ENCODE peak calls at places on chromosomes 7 and 10, in seven cellular contexts. P is left colon; J is naive B cell; C is CD14-positive monocyte; E is cerebellum; D is HepG2; K is CD4-positive, alpha-beta T cell. A is an unnamed sample.

GRCh38 chr7:68925241-68925640 is 673.0 kb upstream of the AUTS2 start:
- DNase-seq in K (no peak), C (no peak), E (no peak), D (no peak), P (no peak), J (no peak), A (no peak)

GRCh38 chr7:156932006-156932405 is 17.5 kb upstream of the NOM1 start:
- DNase-seq in K (no peak), C (no peak), E (no peak), D (no peak), P (no peak), J (no peak), A (no peak)

GRCh38 chr7:46145412-46145811 is 224.3 kb upstream of the IGFBP3 start:
- DNase-seq in P (no peak), J (no peak), D (peak), K (no peak), E (peak), C (no peak), A (peak)

GRCh38 chr10:49783645-49784044 is 21.5 kb upstream of the OGDHL start:
- DNase-seq in D (no peak), C (no peak), J (no peak), K (no peak), E (no peak), P (no peak), A (no peak)

GRCh38 chr10:102455893-102456471 is 4.6 kb upstream of the C10orf95 start:
- DNase-seq in E (no peak), P (no peak), K (no peak), C (peak), D (no peak), J (no peak), A (no peak)

GRCh38 chr10:20552382-20552781 is 344.7 kb downstream of the NEBL start:
- DNase-seq in P (no peak), D (no peak), J (no peak), E (no peak), K (no peak), C (no peak), A (no peak)

GRCh38 chr10:87865201-87866025 is 2.0 kb downstream of the PTEN start:
- DNase-seq in C (no peak), D (no peak), E (no peak), K (no peak), P (no peak), J (no peak), A (no peak)

GRCh38 chr10:101301111-101301731 is 52.7 kb upstream of the BTRC start:
- DNase-seq in K (no peak), E (no peak), P (peak), J (no peak), D (peak), C (no peak), A (peak)

GRCh38 chr7:11507929-11508328 is 324.1 kb downstream of the THSD7A start:
- DNase-seq in J (no peak), C (no peak), K (no peak), P (no peak), E (no peak), D (no peak), A (no peak)

GRCh38 chr10:73922007-73922863 is 11.3 kb downstream of the PLAU start:
- DNase-seq in C (no peak), P (no peak), E (no peak), K (no peak), D (no peak), J (no peak), A (no peak)

A was measured in cerebellar cortex.